ENCODE peak calls at places on chromosomes 7 and 10, in nine cellular contexts. Q is GM23338, W is PC-3, T is astrocyte, F is endothelial cell of umbilical vein, Z is neural progenitor cell, H is trophoblast cell, P is HepG2, G is K562. B is an unnamed sample.

GRCh38 chr10:62384057-62384446 is 9.9 kb downstream of the ZNF365 start:
- DNase-seq in G (no peak), H (peak; percentile 40), W (peak; percentile 100), F (peak; percentile 31), P (no peak), T (peak; percentile 98), Q (no peak), Z (no peak), B (peak; percentile 73)

GRCh38 chr7:964401-965231 is 10.1 kb upstream of the ADAP1 start:
- DNase-seq in P (peak; percentile 64), Q (peak; percentile 80), H (peak; percentile 42), F (no peak), G (peak; percentile 45), Z (peak; percentile 82), T (peak; percentile 47), W (peak; percentile 49), B (peak; percentile 93)

GRCh38 chr7:131370523-131370968 is 42.9 kb downstream of the MKLN1 start:
- DNase-seq in G (no peak), T (peak; percentile 78), P (no peak), H (no peak), W (peak; percentile 62), F (no peak), Z (peak; percentile 21), Q (peak; percentile 77), B (no peak)

GRCh38 chr10:117445992-117446391 is 70.8 kb upstream of the PDZD8 start:
- DNase-seq in P (no peak), T (no peak), G (no peak), W (no peak), Q (no peak), H (no peak), F (no peak), Z (no peak), B (no peak)

GRCh38 chr7:31744294-31744874 is 57.4 kb downstream of the PPP1R17 start:
- DNase-seq in Q (peak; percentile 81), W (peak; percentile 85), H (peak; percentile 50), P (peak; percentile 49), T (peak; percentile 56), Z (peak; percentile 80), F (peak; percentile 79), G (peak; percentile 53), B (peak; percentile 71)

GRCh38 chr7:91995391-91995790 is 54.7 kb downstream of the AKAP9 start:
- DNase-seq in W (no peak), H (no peak), P (no peak), F (no peak), G (no peak), T (no peak), Z (no peak), Q (no peak), B (no peak)

GRCh38 chr10:103569877-103570276 is 76.4 kb downstream of the NEURL1 start:
- DNase-seq in F (no peak), Q (no peak), H (no peak), G (no peak), T (no peak), Z (no peak), W (no peak), P (no peak), B (no peak)

GRCh38 chr10:69628876-69629275 is 1.2 kb upstream of the FAM241B start:
- DNase-seq in P (no peak), G (peak; percentile 3), Z (no peak), F (no peak), H (no peak), T (no peak), Q (no peak), W (no peak), B (peak; percentile 42)

GRCh38 chr7:106178593-106179134 is 66.6 kb upstream of the SYPL1 start:
- DNase-seq in H (no peak), G (no peak), F (peak; percentile 67), W (peak; percentile 86), P (peak; percentile 5), T (peak; percentile 36), Z (no peak), Q (no peak), B (peak; percentile 70)

GRCh38 chr7:111108526-111108925 is 17.6 kb downstream of the LRRN3 start:
- DNase-seq in F (no peak), W (peak; percentile 62), T (peak; percentile 53), G (no peak), Z (no peak), Q (no peak), H (no peak), P (peak; percentile 4), B (no peak)

GRCh38 chr7:111113263-111114017 is 22.5 kb downstream of the LRRN3 start:
- DNase-seq in F (peak; percentile 54), T (peak; percentile 80), H (no peak), Z (no peak), G (no peak), P (peak; percentile 29), W (peak; percentile 66), Q (no peak), B (peak; percentile 70)

GRCh38 chr7:111115966-111116365 is 25.0 kb downstream of the LRRN3 start:
- DNase-seq in F (no peak), Z (no peak), G (no peak), H (no peak), Q (no peak), W (no peak), P (no peak), T (no peak), B (no peak)

GRCh38 chr7:111107989-111108388 is 17.1 kb downstream of the LRRN3 start:
- DNase-seq in G (no peak), P (no peak), W (no peak), Z (no peak), T (no peak), F (no peak), H (no peak), Q (no peak), B (no peak)

GRCh38 chr7:111112439-111112838 is 21.5 kb downstream of the LRRN3 start:
- DNase-seq in F (peak; percentile 37), Z (no peak), G (no peak), T (peak; percentile 29), H (no peak), P (no peak), Q (no peak), W (no peak), B (no peak)
- H3K27ac ChIP-seq in F (no peak overlapping the region), Z (no peak overlapping the region), G (no peak overlapping the region), T (peak overlapping the region; percentile 44), H (no peak overlapping the region), P (no peak overlapping the region), Q (no peak overlapping the region), W (no peak overlapping the region), B (peak overlapping the region; percentile 5)

GRCh38 chr10:5618042-5618441 is 48.4 kb downstream of the ASB13 start:
- DNase-seq in T (no peak), Q (no peak), H (peak; percentile 21), P (no peak), Z (no peak), F (no peak), G (no peak), W (no peak), B (peak; percentile 46)

GRCh38 chr10:5615263-5615820 is 51.1 kb downstream of the ASB13 start:
- DNase-seq in P (peak; percentile 45), F (no peak), W (peak; percentile 70), T (peak; percentile 16), Z (no peak), H (no peak), G (no peak), Q (no peak), B (peak; percentile 99)

GRCh38 chr10:5617521-5617920 is 48.9 kb downstream of the ASB13 start:
- DNase-seq in T (no peak), Z (no peak), H (no peak), Q (no peak), W (no peak), F (no peak), P (no peak), G (no peak), B (no peak)

GRCh38 chr10:5616046-5616445 is 50.3 kb downstream of the ASB13 start:
- DNase-seq in T (no peak), P (no peak), G (no peak), Q (no peak), W (no peak), Z (no peak), H (no peak), F (no peak), B (peak; percentile 53)

DNA sequence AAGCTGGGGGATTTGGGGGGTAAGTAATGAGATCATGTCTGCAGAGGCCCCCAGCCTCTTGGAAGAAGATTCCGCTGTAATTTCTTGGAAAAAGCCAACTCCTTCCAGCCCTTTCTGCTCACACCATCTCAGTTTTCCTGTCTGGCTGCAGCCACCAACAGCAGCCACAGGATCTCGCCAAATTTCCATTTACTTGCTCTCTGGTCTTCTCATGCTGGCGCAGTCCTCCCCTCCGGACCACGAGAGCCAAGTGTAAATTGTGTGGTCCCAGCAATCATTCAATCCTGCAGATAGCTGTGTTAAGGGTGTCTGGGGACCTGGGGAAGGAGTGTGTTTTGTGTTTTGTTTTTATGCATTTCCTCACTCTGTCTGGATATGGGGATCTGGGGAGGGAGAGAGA is 49.5 kb downstream of the ASB13 start:
- DNase-seq in Q (no peak), W (no peak), F (no peak), P (no peak), Z (no peak), T (no peak), H (no peak), G (no peak), B (no peak)
- H3K4me3 ChIP-seq in Q (no peak overlapping the region), W (no peak overlapping the region), F (no peak overlapping the region), P (no peak overlapping the region), Z (no peak overlapping the region), T (no peak overlapping the region), H (no peak overlapping the region), G (no peak overlapping the region), B (no peak overlapping the region)

DNA sequence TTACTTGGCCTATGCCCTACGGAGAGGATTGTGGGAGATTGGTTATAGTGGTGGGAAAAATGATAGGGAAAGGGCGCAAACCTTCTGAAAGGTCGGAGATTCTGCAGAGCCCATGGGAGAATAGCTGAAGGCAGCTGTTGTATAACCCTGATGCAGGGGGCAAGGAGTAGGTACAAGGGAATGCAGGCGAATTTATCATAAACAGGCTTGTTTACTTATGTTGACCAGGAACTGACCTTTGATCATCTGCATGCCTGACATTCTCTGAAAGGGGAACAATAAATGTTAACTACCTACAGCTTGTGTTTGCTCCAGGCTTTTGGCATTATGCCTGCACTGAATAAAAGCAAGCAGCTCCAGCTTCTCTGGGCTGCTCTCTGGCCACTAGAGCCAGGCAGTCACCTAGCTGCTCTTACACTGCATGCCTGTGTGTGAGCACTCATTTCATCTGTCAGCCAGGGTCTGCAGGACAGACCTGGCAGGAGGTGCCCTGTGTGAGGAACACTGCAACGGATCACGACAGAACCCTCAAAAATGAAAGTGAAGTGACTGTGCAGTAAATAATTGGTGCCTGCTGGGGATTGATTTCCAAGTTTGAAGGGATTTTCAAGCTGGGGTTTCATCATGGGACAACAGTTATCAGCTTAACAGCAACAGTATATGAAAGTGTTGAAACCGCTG is 31.1 kb upstream of the ABCA13 start:
- DNase-seq in P (peak; percentile 99), G (no peak), W (peak; percentile 77), Z (no peak), F (peak; percentile 57), T (no peak), Q (no peak), H (peak; percentile 28), B (no peak)
- H2AFZ ChIP-seq in P (no peak overlapping the region), G (no peak overlapping the region), W (no peak overlapping the region), Z (no peak overlapping the region), F (no peak overlapping the region), T (no peak overlapping the region), Q (peak overlapping the region; percentile 1), H (no peak overlapping the region), B (peak overlapping the region; percentile 88)

DNA sequence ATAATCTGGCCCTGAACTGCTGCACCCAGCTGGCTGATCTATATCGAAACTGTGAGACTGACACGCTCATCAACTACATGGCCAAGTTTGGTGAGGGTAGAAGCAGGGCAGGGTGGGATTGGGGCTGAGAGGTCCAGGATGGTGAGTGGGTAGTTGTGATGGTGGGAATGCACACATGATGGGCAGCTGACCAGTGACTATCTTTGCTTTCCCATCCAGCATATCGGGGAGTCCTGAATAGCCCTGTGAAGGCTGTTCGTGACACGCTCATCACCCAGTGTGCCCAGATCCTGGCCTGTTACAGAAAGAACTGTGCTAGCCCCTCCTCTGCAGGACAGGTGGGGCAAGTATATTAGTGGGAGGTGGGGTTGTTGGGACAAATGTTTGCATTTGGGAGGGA is 12.5 kb upstream of the CHCHD1 start:
- DNase-seq in P (no peak), Q (no peak), T (no peak), H (no peak), G (no peak), F (no peak), W (no peak), Z (no peak), B (no peak)
- H3K27ac ChIP-seq in P (no peak overlapping the region), Q (no peak overlapping the region), T (no peak overlapping the region), H (no peak overlapping the region), G (no peak overlapping the region), F (no peak overlapping the region), W (no peak overlapping the region), Z (no peak overlapping the region), B (no peak overlapping the region)